ENCODE peak calls at places on chromosomes 11 and 22, in eight cellular contexts. Y is activated CD4-positive, alpha-beta T cell treated with anti-CD3 and anti-CD28 coated beads, Interleukin-2, amount 50 U/mL, for 1 hour; X is cardiac fibroblast; K is amniotic stem cell; M is ovary; B is Right ventricle myocardium superior; Q is islet precursor cell; T is T47D. J is an unnamed sample.

GRCh38 chr22:39932918-39933649 is 27.1 kb upstream of the TMA7B start:
- DNase-seq in Y (peak; percentile 59), X (peak; percentile 39), K (no peak), M (no peak), B (no peak), Q (peak; percentile 70), T (no peak), J (peak; percentile 34)

GRCh38 chr11:79672786-79673185 is 232.0 kb upstream of the TENM4 start:
- DNase-seq in Y (no peak), X (no peak), K (no peak), M (no peak), B (no peak), Q (no peak), T (no peak), J (no peak)

GRCh38 chr11:125110996-125111340 is 458 bp downstream of the TMEM218 start:
- DNase-seq in Y (no peak), X (no peak), K (no peak), M (no peak), B (no peak), Q (no peak), T (no peak), J (no peak)

GRCh38 chr11:30422828-30423648 is 100.1 kb downstream of the ARL14EP start:
- DNase-seq in Y (no peak), X (no peak), K (no peak), M (no peak), B (no peak), Q (no peak), T (no peak), J (no peak)

GRCh38 chr11:123300874-123301695 is 106.0 kb upstream of the CLMP start:
- DNase-seq in Y (no peak), X (peak; percentile 43), K (no peak), M (no peak), B (no peak), Q (no peak), T (no peak), J (no peak)

GRCh38 chr11:75495749-75496641 is 29.7 kb downstream of the GDPD5 start:
- DNase-seq in Y (no peak), X (no peak), K (no peak), M (no peak), B (no peak), Q (no peak), T (no peak), J (no peak)

GRCh38 chr22:46525681-46526483 is 11.5 kb downstream of the CELSR1 start:
- DNase-seq in Y (no peak), X (no peak), K (no peak), M (no peak), B (no peak), Q (no peak), T (no peak), J (no peak)

GRCh38 chr11:16404781-16405180 is 48.4 kb upstream of the SOX6 start:
- DNase-seq in Y (no peak), X (no peak), K (no peak), M (no peak), B (no peak), Q (no peak), T (no peak), J (no peak)

GRCh38 chr11:59528741-59529140 is 17.4 kb downstream of the OR4D9 start:
- DNase-seq in Y (no peak), X (no peak), K (no peak), M (no peak), B (no peak), Q (no peak), T (no peak), J (no peak)

GRCh38 chr11:69669486-69669885 is 5.7 kb downstream of the LTO1 start:
- DNase-seq in Y (no peak), X (no peak), K (no peak), M (no peak), B (no peak), Q (no peak), T (no peak), J (peak; percentile 23)

GRCh38 chr11:30196400-30197206 is 34.2 kb upstream of the FSHB start:
- DNase-seq in Y (peak; percentile 23), X (peak; percentile 57), K (no peak), M (peak; percentile 22), B (peak; percentile 65), Q (peak; percentile 82), T (peak; percentile 45), J (peak; percentile 74)

GRCh38 chr11:96102664-96103068 is 178.8 kb upstream of the MTMR2 start:
- DNase-seq in Y (no peak), X (peak; percentile 78), K (no peak), M (no peak), B (no peak), Q (no peak), T (no peak), J (no peak)

GRCh38 chr11:91163619-91164451 is 941.0 kb upstream of the CHORDC1 start:
- DNase-seq in Y (no peak), X (peak; percentile 76), K (no peak), M (no peak), B (no peak), Q (peak; percentile 63), T (no peak), J (no peak)

GRCh38 chr11:74626604-74627003 is 34.2 kb downstream of the POLD3 start:
- DNase-seq in Y (no peak), X (no peak), K (no peak), M (no peak), B (no peak), Q (no peak), T (no peak), J (no peak)

GRCh38 chr11:125410091-125410490 is 86.0 kb downstream of the FEZ1 start:
- DNase-seq in Y (no peak), X (peak; percentile 35), K (no peak), M (no peak), B (no peak), Q (peak; percentile 88), T (no peak), J (no peak)

GRCh38 chr11:92382311-92382710 is 157.7 kb downstream of the FAT3 start:
- DNase-seq in Y (no peak), X (no peak), K (no peak), M (no peak), B (no peak), Q (no peak), T (no peak), J (no peak)

GRCh38 chr11:34052608-34053160 is 1.2 kb downstream of the CAPRIN1 start:
- DNase-seq in Y (no peak), X (no peak), K (no peak), M (peak; percentile 54), B (peak; percentile 55), Q (no peak), T (no peak), J (peak; percentile 35)

GRCh38 chr11:444397-445144 is 2.8 kb upstream of the ANO9 start:
- DNase-seq in Y (no peak), X (peak; percentile 18), K (no peak), M (peak; percentile 16), B (peak; percentile 45), Q (no peak), T (peak; percentile 66), J (peak; percentile 40)

GRCh38 chr22:32623943-32624342 is 149.3 kb downstream of the FBXO7 start:
- DNase-seq in Y (no peak), X (peak; percentile 57), K (peak; percentile 73), M (peak; percentile 77), B (peak; percentile 67), Q (no peak), T (no peak), J (peak; percentile 65)

GRCh38 chr22:43273902-43274484 is 69.2 kb downstream of the SCUBE1 start:
- DNase-seq in Y (peak; percentile 7), X (peak; percentile 68), K (no peak), M (no peak), B (no peak), Q (peak; percentile 88), T (peak; percentile 67), J (no peak)

GRCh38 chr11:66288138-66288865 is 641 bp downstream of the YIF1A start:
- DNase-seq in Y (no peak), X (peak; percentile 33), K (no peak), M (no peak), B (peak; percentile 65), Q (no peak), T (no peak), J (no peak)

GRCh38 chr11:22189660-22190059 is 3.2 kb upstream of the ANO5 start:
- DNase-seq in Y (no peak), X (no peak), K (no peak), M (no peak), B (no peak), Q (no peak), T (no peak), J (no peak)

J was measured in left ventricle myocardium superior.